ENCODE peak calls at places on chromosomes 2 and 18, in seven cellular contexts. One of them, this sample, is unnamed.

GRCh38 chr2:12066986-12067385 is 320.6 kb downstream of the LPIN1 start:
- DNase-seq in SHP77 treated with DMSO at 0.1 percent for 48 hours: no peak
- DNase-seq in NCI-H1092: no peak
- DNase-seq in CD4-positive, CD25-positive, alpha-beta regulatory T cell: no peak
- DNase-seq in Calu3: no peak
- DNase-seq in HS-5: no peak
- DNase-seq in neural crest cell: no peak
- DNase-seq in this sample: no peak

GRCh38 chr18:55264108-55264507 is 304.8 kb upstream of the CCDC68 start:
- DNase-seq in Calu3: no peak
- DNase-seq in neural crest cell: no peak
- DNase-seq in NCI-H1092: no peak
- DNase-seq in HS-5: no peak
- DNase-seq in SHP77 treated with DMSO at 0.1 percent for 48 hours: no peak
- DNase-seq in CD4-positive, CD25-positive, alpha-beta regulatory T cell: no peak
- DNase-seq in this sample: peak

GRCh38 chr2:12861344-12861942 is 144.7 kb downstream of the TRIB2 start:
- DNase-seq in neural crest cell: no peak
- DNase-seq in HS-5: peak
- DNase-seq in NCI-H1092: no peak
- DNase-seq in SHP77 treated with DMSO at 0.1 percent for 48 hours: no peak
- DNase-seq in Calu3: no peak
- DNase-seq in CD4-positive, CD25-positive, alpha-beta regulatory T cell: peak
- DNase-seq in this sample: no peak

GRCh38 chr18:23114171-23114881 is 21.0 kb upstream of the CABLES1 start:
- DNase-seq in Calu3: peak
- DNase-seq in SHP77 treated with DMSO at 0.1 percent for 48 hours: no peak
- DNase-seq in HS-5: no peak
- DNase-seq in NCI-H1092: peak
- DNase-seq in neural crest cell: no peak
- DNase-seq in CD4-positive, CD25-positive, alpha-beta regulatory T cell: peak
- DNase-seq in this sample: no peak

GRCh38 chr18:44696892-44697291 is 16.2 kb downstream of the SETBP1 start:
- DNase-seq in neural crest cell: no peak
- DNase-seq in NCI-H1092: no peak
- DNase-seq in HS-5: no peak
- DNase-seq in CD4-positive, CD25-positive, alpha-beta regulatory T cell: no peak
- DNase-seq in Calu3: peak
- DNase-seq in SHP77 treated with DMSO at 0.1 percent for 48 hours: no peak
- DNase-seq in this sample: no peak

GRCh38 chr18:54794819-54795218 is 33.5 kb upstream of the RAB27B start:
- DNase-seq in HS-5: no peak
- DNase-seq in neural crest cell: no peak
- DNase-seq in Calu3: no peak
- DNase-seq in CD4-positive, CD25-positive, alpha-beta regulatory T cell: no peak
- DNase-seq in NCI-H1092: no peak
- DNase-seq in SHP77 treated with DMSO at 0.1 percent for 48 hours: no peak
- DNase-seq in this sample: no peak

GRCh38 chr2:172101707-172102158 is 967 bp downstream of the DLX2 start:
- DNase-seq in SHP77 treated with DMSO at 0.1 percent for 48 hours: no peak
- DNase-seq in neural crest cell: peak
- DNase-seq in HS-5: no peak
- DNase-seq in CD4-positive, CD25-positive, alpha-beta regulatory T cell: no peak
- DNase-seq in Calu3: no peak
- DNase-seq in NCI-H1092: peak
- DNase-seq in this sample: no peak

GRCh38 chr2:27729198-27729597 is 42.3 kb upstream of the MRPL33 start:
- DNase-seq in SHP77 treated with DMSO at 0.1 percent for 48 hours: no peak
- DNase-seq in neural crest cell: no peak
- DNase-seq in CD4-positive, CD25-positive, alpha-beta regulatory T cell: no peak
- DNase-seq in Calu3: no peak
- DNase-seq in NCI-H1092: no peak
- DNase-seq in HS-5: no peak
- DNase-seq in this sample: peak

GRCh38 chr2:168189835-168190426 is 57.5 kb downstream of the STK39 start:
- DNase-seq in SHP77 treated with DMSO at 0.1 percent for 48 hours: no peak
- DNase-seq in NCI-H1092: no peak
- DNase-seq in neural crest cell: no peak
- DNase-seq in CD4-positive, CD25-positive, alpha-beta regulatory T cell: no peak
- DNase-seq in HS-5: peak
- DNase-seq in Calu3: no peak
- DNase-seq in this sample: no peak

GRCh38 chr2:222179592-222179991 is 119.2 kb downstream of the PAX3 start:
- DNase-seq in HS-5: no peak
- DNase-seq in neural crest cell: no peak
- DNase-seq in NCI-H1092: no peak
- DNase-seq in CD4-positive, CD25-positive, alpha-beta regulatory T cell: no peak
- DNase-seq in SHP77 treated with DMSO at 0.1 percent for 48 hours: no peak
- DNase-seq in Calu3: no peak
- DNase-seq in this sample: no peak